ENCODE peak calls at places on chromosome 3, in nine cellular contexts. One of them, this sample, is unnamed.

GRCh38 chr3:12973827-12974226 is 99.4 kb downstream of the IQSEC1 start:
- DNase-seq in PC-9: no peak
- DNase-seq in psoas muscle: no peak
- DNase-seq in fibroblast of the aortic adventitia: no peak
- DNase-seq in HepG2: no peak
- DNase-seq in ovary: no peak
- DNase-seq in cardiac muscle cell: no peak
- DNase-seq in adrenal gland: no peak
- DNase-seq in transverse colon: no peak
- DNase-seq in this sample: no peak

GRCh38 chr3:62373215-62373614 is at the start of gene FEZF2:
- DNase-seq in psoas muscle: no peak
- DNase-seq in PC-9: no peak
- DNase-seq in HepG2: no peak
- DNase-seq in adrenal gland: no peak
- DNase-seq in cardiac muscle cell: no peak
- DNase-seq in fibroblast of the aortic adventitia: no peak
- DNase-seq in transverse colon: no peak
- DNase-seq in ovary: no peak
- DNase-seq in this sample: no peak

GRCh38 chr3:46006646-46007045 is 11.0 kb upstream of the FYCO1 start:
- DNase-seq in cardiac muscle cell: peak
- DNase-seq in PC-9: no peak
- DNase-seq in ovary: no peak
- DNase-seq in adrenal gland: no peak
- DNase-seq in transverse colon: no peak
- DNase-seq in HepG2: no peak
- DNase-seq in fibroblast of the aortic adventitia: peak
- DNase-seq in psoas muscle: no peak
- DNase-seq in this sample: peak

GRCh38 chr3:36295206-36295760 is 85.0 kb upstream of the STAC start:
- DNase-seq in psoas muscle: no peak
- DNase-seq in transverse colon: no peak
- DNase-seq in PC-9: no peak
- DNase-seq in adrenal gland: no peak
- DNase-seq in fibroblast of the aortic adventitia: peak
- DNase-seq in ovary: no peak
- DNase-seq in cardiac muscle cell: no peak
- DNase-seq in HepG2: no peak
- DNase-seq in this sample: peak

GRCh38 chr3:46699846-46700523 is 1.2 kb upstream of the TMIE start:
- DNase-seq in HepG2: no peak
- DNase-seq in ovary: no peak
- DNase-seq in transverse colon: peak
- DNase-seq in psoas muscle: peak
- DNase-seq in adrenal gland: peak
- DNase-seq in fibroblast of the aortic adventitia: no peak
- DNase-seq in cardiac muscle cell: no peak
- DNase-seq in PC-9: peak
- DNase-seq in this sample: no peak

GRCh38 chr3:161430307-161430706 is 59.0 kb upstream of the SPTSSB start:
- DNase-seq in psoas muscle: no peak
- DNase-seq in fibroblast of the aortic adventitia: no peak
- DNase-seq in transverse colon: no peak
- DNase-seq in HepG2: peak
- DNase-seq in cardiac muscle cell: no peak
- DNase-seq in ovary: no peak
- DNase-seq in PC-9: no peak
- DNase-seq in adrenal gland: no peak
- DNase-seq in this sample: no peak

GRCh38 chr3:15557511-15557946 is 36.0 kb upstream of the COLQ start:
- DNase-seq in ovary: peak
- DNase-seq in transverse colon: peak
- DNase-seq in cardiac muscle cell: peak
- DNase-seq in adrenal gland: peak
- DNase-seq in PC-9: peak
- DNase-seq in HepG2: peak
- DNase-seq in psoas muscle: no peak
- DNase-seq in fibroblast of the aortic adventitia: peak
- DNase-seq in this sample: peak

GRCh38 chr3:31831526-31832034 is 149.5 kb downstream of the OSBPL10 start:
- DNase-seq in fibroblast of the aortic adventitia: no peak
- DNase-seq in ovary: no peak
- DNase-seq in psoas muscle: no peak
- DNase-seq in cardiac muscle cell: no peak
- DNase-seq in HepG2: no peak
- DNase-seq in transverse colon: no peak
- DNase-seq in PC-9: no peak
- DNase-seq in adrenal gland: no peak
- DNase-seq in this sample: no peak

GRCh38 chr3:48240711-48241491 is at the start of gene ZNF589:
- DNase-seq in ovary: peak
- DNase-seq in PC-9: peak
- DNase-seq in HepG2: peak
- DNase-seq in adrenal gland: peak
- DNase-seq in transverse colon: peak
- DNase-seq in fibroblast of the aortic adventitia: peak
- DNase-seq in psoas muscle: peak
- DNase-seq in cardiac muscle cell: peak
- DNase-seq in this sample: peak

GRCh38 chr3:14151471-14152083 is 26.7 kb downstream of the TMEM43 start:
- DNase-seq in transverse colon: no peak
- DNase-seq in adrenal gland: no peak
- DNase-seq in cardiac muscle cell: no peak
- DNase-seq in ovary: no peak
- DNase-seq in fibroblast of the aortic adventitia: no peak
- DNase-seq in PC-9: no peak
- DNase-seq in psoas muscle: no peak
- DNase-seq in HepG2: no peak
- DNase-seq in this sample: no peak

GRCh38 chr3:190504354-190505125 is 9.3 kb upstream of the IL1RAP start:
- DNase-seq in ovary: no peak
- DNase-seq in psoas muscle: no peak
- DNase-seq in fibroblast of the aortic adventitia: peak
- DNase-seq in transverse colon: no peak
- DNase-seq in PC-9: no peak
- DNase-seq in adrenal gland: no peak
- DNase-seq in HepG2: peak
- DNase-seq in cardiac muscle cell: no peak
- DNase-seq in this sample: peak

GRCh38 chr3:24235121-24235520 is 259.5 kb downstream of the THRB start:
- DNase-seq in fibroblast of the aortic adventitia: no peak
- DNase-seq in HepG2: peak
- DNase-seq in ovary: no peak
- DNase-seq in adrenal gland: no peak
- DNase-seq in PC-9: peak
- DNase-seq in transverse colon: no peak
- DNase-seq in cardiac muscle cell: no peak
- DNase-seq in psoas muscle: no peak
- DNase-seq in this sample: no peak

GRCh38 chr3:47916201-47916600 is 100.0 kb downstream of the MAP4 start:
- DNase-seq in adrenal gland: no peak
- DNase-seq in cardiac muscle cell: no peak
- DNase-seq in transverse colon: no peak
- DNase-seq in HepG2: no peak
- DNase-seq in PC-9: no peak
- DNase-seq in fibroblast of the aortic adventitia: no peak
- DNase-seq in psoas muscle: no peak
- DNase-seq in ovary: no peak
- DNase-seq in this sample: no peak

GRCh38 chr3:59093521-59093920 is 43.7 kb upstream of the CFAP20DC start:
- DNase-seq in HepG2: no peak
- DNase-seq in cardiac muscle cell: no peak
- DNase-seq in PC-9: no peak
- DNase-seq in ovary: no peak
- DNase-seq in psoas muscle: no peak
- DNase-seq in transverse colon: no peak
- DNase-seq in adrenal gland: no peak
- DNase-seq in fibroblast of the aortic adventitia: no peak
- DNase-seq in this sample: no peak

GRCh38 chr3:4633078-4634004 is 140.2 kb downstream of the ITPR1 start:
- DNase-seq in transverse colon: no peak
- DNase-seq in psoas muscle: no peak
- DNase-seq in adrenal gland: no peak
- DNase-seq in ovary: no peak
- DNase-seq in cardiac muscle cell: peak
- DNase-seq in fibroblast of the aortic adventitia: peak
- DNase-seq in HepG2: peak
- DNase-seq in PC-9: peak
- DNase-seq in this sample: peak

GRCh38 chr3:57597973-57598351 is 818 bp upstream of the ARF4 start:
- DNase-seq in cardiac muscle cell: no peak
- DNase-seq in transverse colon: peak
- DNase-seq in ovary: no peak
- DNase-seq in HepG2: no peak
- DNase-seq in fibroblast of the aortic adventitia: no peak
- DNase-seq in adrenal gland: no peak
- DNase-seq in psoas muscle: no peak
- DNase-seq in PC-9: no peak
- DNase-seq in this sample: no peak

GRCh38 chr3:58117561-58118305 is 93.0 kb downstream of the DNASE1L3 start:
- DNase-seq in cardiac muscle cell: peak
- DNase-seq in adrenal gland: peak
- DNase-seq in fibroblast of the aortic adventitia: peak
- DNase-seq in transverse colon: no peak
- DNase-seq in PC-9: peak
- DNase-seq in HepG2: no peak
- DNase-seq in ovary: peak
- DNase-seq in psoas muscle: no peak
- DNase-seq in this sample: peak

GRCh38 chr3:113431811-113432210 is 9.5 kb downstream of the CFAP44 start:
- DNase-seq in HepG2: no peak
- DNase-seq in cardiac muscle cell: peak
- DNase-seq in adrenal gland: no peak
- DNase-seq in psoas muscle: no peak
- DNase-seq in fibroblast of the aortic adventitia: no peak
- DNase-seq in ovary: no peak
- DNase-seq in transverse colon: no peak
- DNase-seq in PC-9: no peak
- DNase-seq in this sample: peak

GRCh38 chr3:34260266-34260990 is 462.0 kb downstream of the PDCD6IP start:
- DNase-seq in transverse colon: peak
- DNase-seq in ovary: peak
- DNase-seq in PC-9: peak
- DNase-seq in adrenal gland: peak
- DNase-seq in cardiac muscle cell: peak
- DNase-seq in psoas muscle: no peak
- DNase-seq in HepG2: peak
- DNase-seq in fibroblast of the aortic adventitia: peak
- DNase-seq in this sample: peak

GRCh38 chr3:111073186-111073585 is 1.6 kb downstream of the NECTIN3 start:
- DNase-seq in PC-9: no peak
- DNase-seq in transverse colon: no peak
- DNase-seq in ovary: no peak
- DNase-seq in fibroblast of the aortic adventitia: peak
- DNase-seq in adrenal gland: no peak
- DNase-seq in HepG2: no peak
- DNase-seq in psoas muscle: no peak
- DNase-seq in cardiac muscle cell: peak
- DNase-seq in this sample: peak

DNA sequence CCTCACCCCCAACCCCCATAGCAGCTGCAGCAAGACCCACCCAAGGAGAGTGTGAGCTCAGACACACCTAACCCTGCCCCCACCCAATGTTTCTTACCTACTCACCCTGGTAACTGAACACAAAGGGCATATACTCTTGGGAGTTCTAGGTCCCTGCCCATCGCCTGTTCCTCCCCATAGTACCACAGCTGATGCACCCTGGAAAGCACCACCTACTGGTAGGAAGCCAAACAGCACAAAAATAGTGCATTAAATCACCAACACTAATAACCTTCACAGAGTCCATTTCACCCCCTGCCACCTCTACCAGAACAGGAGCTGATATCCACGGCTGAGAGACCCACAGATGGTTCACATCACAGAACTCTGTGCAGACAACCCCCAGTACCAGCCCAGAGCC is 245.2 kb downstream of the EFHB start:
- DNase-seq in fibroblast of the aortic adventitia: no peak
- DNase-seq in PC-9: no peak
- DNase-seq in cardiac muscle cell: no peak
- DNase-seq in HepG2: no peak
- DNase-seq in ovary: no peak
- DNase-seq in adrenal gland: no peak
- DNase-seq in psoas muscle: no peak
- DNase-seq in transverse colon: no peak
- DNase-seq in this sample: no peak
- TF ChIP-seq CTCF in fibroblast of the aortic adventitia: no peak
- TF ChIP-seq CTCF in PC-9: peak
- TF ChIP-seq CTCF in cardiac muscle cell: no peak
- TF ChIP-seq CTCF in HepG2: no peak
- TF ChIP-seq CTCF in ovary: no peak
- TF ChIP-seq CTCF in adrenal gland: no peak
- TF ChIP-seq CTCF in psoas muscle: no peak
- TF ChIP-seq CTCF in transverse colon: no peak
- TF ChIP-seq CTCF in this sample: no peak

DNA sequence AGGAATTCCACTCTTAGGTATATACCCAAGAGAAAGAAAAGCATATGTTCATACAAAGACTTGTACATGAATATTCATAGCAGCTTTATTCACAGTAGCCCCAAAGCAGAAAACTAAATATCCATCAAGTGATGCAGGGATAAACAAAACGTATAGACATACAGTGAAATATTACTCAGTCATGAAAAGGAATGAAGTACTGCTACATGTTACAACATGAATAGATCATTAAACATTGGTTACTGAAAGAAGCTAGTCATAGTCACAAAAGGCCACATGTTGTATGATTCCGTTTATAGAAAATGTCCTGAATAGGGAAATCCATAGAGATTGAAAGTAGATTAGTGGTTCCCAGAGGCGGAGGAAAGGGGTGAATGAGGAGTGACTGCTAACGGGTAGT is 1.3 kb upstream of the MRAS start:
- DNase-seq in cardiac muscle cell: no peak
- DNase-seq in psoas muscle: no peak
- DNase-seq in fibroblast of the aortic adventitia: no peak
- DNase-seq in HepG2: no peak
- DNase-seq in transverse colon: no peak
- DNase-seq in adrenal gland: no peak
- DNase-seq in ovary: no peak
- DNase-seq in PC-9: no peak
- DNase-seq in this sample: no peak
- H3K4me3 ChIP-seq in cardiac muscle cell: no peak
- H3K4me3 ChIP-seq in psoas muscle: peak
- H3K4me3 ChIP-seq in fibroblast of the aortic adventitia: no peak
- H3K4me3 ChIP-seq in HepG2: no peak
- H3K4me3 ChIP-seq in transverse colon: no peak
- H3K4me3 ChIP-seq in adrenal gland: no peak
- H3K4me3 ChIP-seq in ovary: peak
- H3K4me3 ChIP-seq in PC-9: peak
- H3K4me3 ChIP-seq in this sample: no peak

GRCh38 chr3:11509175-11510000 is 134.3 kb downstream of the VGLL4 start:
- DNase-seq in psoas muscle: peak
- DNase-seq in adrenal gland: peak
- DNase-seq in HepG2: peak
- DNase-seq in transverse colon: peak
- DNase-seq in PC-9: no peak
- DNase-seq in fibroblast of the aortic adventitia: peak
- DNase-seq in cardiac muscle cell: peak
- DNase-seq in ovary: peak
- DNase-seq in this sample: peak
- TF ChIP-seq CTCF in psoas muscle: peak
- TF ChIP-seq CTCF in adrenal gland: peak
- TF ChIP-seq CTCF in HepG2: no peak
- TF ChIP-seq CTCF in transverse colon: no peak
- TF ChIP-seq CTCF in PC-9: no peak
- TF ChIP-seq CTCF in fibroblast of the aortic adventitia: peak
- TF ChIP-seq CTCF in cardiac muscle cell: peak
- TF ChIP-seq CTCF in ovary: no peak
- TF ChIP-seq CTCF in this sample: peak

GRCh38 chr3:177427096-177427495 is 229.8 kb upstream of the TBL1XR1 start:
- DNase-seq in fibroblast of the aortic adventitia: no peak
- DNase-seq in cardiac muscle cell: no peak
- DNase-seq in psoas muscle: no peak
- DNase-seq in ovary: no peak
- DNase-seq in PC-9: no peak
- DNase-seq in adrenal gland: no peak
- DNase-seq in transverse colon: no peak
- DNase-seq in HepG2: no peak
- DNase-seq in this sample: no peak
- H3K4me3 ChIP-seq in fibroblast of the aortic adventitia: no peak
- H3K4me3 ChIP-seq in cardiac muscle cell: no peak
- H3K4me3 ChIP-seq in psoas muscle: no peak
- H3K4me3 ChIP-seq in ovary: no peak
- H3K4me3 ChIP-seq in PC-9: no peak
- H3K4me3 ChIP-seq in adrenal gland: no peak
- H3K4me3 ChIP-seq in transverse colon: no peak
- H3K4me3 ChIP-seq in HepG2: no peak
- H3K4me3 ChIP-seq in this sample: no peak

This sample was measured in fibroblast of pulmonary artery.